ENCODE peak calls at places on chromosomes 7 and 10, in five cellular contexts. N is HCT116, G is GM12878, Q is H1, L is HepG2. Y is an unnamed sample.

GRCh38 chr7:78017621-78018100 is 219.1 kb downstream of the PHTF2 start:
- DNase-seq in N (no peak), G (no peak), Q (no peak), L (no peak), Y (no peak)

GRCh38 chr7:141700848-141701371 is 1.1 kb downstream of the DENND11 start:
- DNase-seq in N (no peak), G (no peak), Q (peak; percentile 50), L (no peak), Y (no peak)

GRCh38 chr10:35335718-35336083 is 608 bp upstream of the CCNY start:
- DNase-seq in N (no peak), G (no peak), Q (peak; percentile 52), L (no peak), Y (no peak)

GRCh38 chr10:9193120-9193519 is 1138.6 kb downstream of the GATA3 start:
- DNase-seq in N (no peak), G (no peak), Q (no peak), L (no peak), Y (no peak)

GRCh38 chr10:128018236-128018635 is 108.0 kb downstream of the MKI67 start:
- DNase-seq in N (no peak), G (no peak), Q (no peak), L (no peak), Y (no peak)

GRCh38 chr7:82044497-82045080 is 274.7 kb upstream of the HGF start:
- DNase-seq in N (peak; percentile 23), G (no peak), Q (no peak), L (peak; percentile 21), Y (peak; percentile 11)

GRCh38 chr10:14560274-14560673 is 214.4 kb downstream of the FAM107B start:
- DNase-seq in N (peak; percentile 28), G (no peak), Q (no peak), L (no peak), Y (no peak)

GRCh38 chr7:79810945-79811344 is 323.7 kb upstream of the GNAI1 start:
- DNase-seq in N (no peak), G (no peak), Q (no peak), L (no peak), Y (no peak)

GRCh38 chr7:157490465-157490912 is 153.7 kb downstream of the DNAJB6 start:
- DNase-seq in N (peak; percentile 62), G (peak; percentile 25), Q (no peak), L (peak; percentile 66), Y (no peak)

GRCh38 chr10:110883924-110884323 is 12.2 kb downstream of the PDCD4 start:
- DNase-seq in N (no peak), G (no peak), Q (no peak), L (no peak), Y (no peak)

GRCh38 chr7:150381096-150381495 is 2.0 kb downstream of the ZNF775 start:
- DNase-seq in N (no peak), G (no peak), Q (no peak), L (no peak), Y (no peak)

GRCh38 chr10:120607710-120608703 is 151.0 kb downstream of the PLPP4 start:
- DNase-seq in N (no peak), G (no peak), Q (no peak), L (no peak), Y (no peak)

GRCh38 chr7:155815332-155816191 is 3.3 kb upstream of the SHH start:
- DNase-seq in N (no peak), G (no peak), Q (peak; percentile 96), L (no peak), Y (no peak)

GRCh38 chr7:28078036-28078901 is 102.3 kb downstream of the JAZF1 start:
- DNase-seq in N (peak; percentile 16), G (no peak), Q (no peak), L (peak; percentile 24), Y (peak; percentile 35)

GRCh38 chr10:131858583-131859340 is 42.0 kb upstream of the PPP2R2D start:
- DNase-seq in N (no peak), G (no peak), Q (peak; percentile 47), L (no peak), Y (no peak)

GRCh38 chr7:106485919-106486318 is 175.0 kb downstream of the CCDC71L start:
- DNase-seq in N (no peak), G (no peak), Q (no peak), L (no peak), Y (no peak)

GRCh38 chr7:140403878-140404564 is at the start of gene RAB19:
- DNase-seq in N (peak; percentile 16), G (no peak), Q (peak; percentile 78), L (no peak), Y (no peak)

GRCh38 chr10:132536241-132536963 is 1.2 kb upstream of the INPP5A start:
- DNase-seq in N (no peak), G (no peak), Q (no peak), L (no peak), Y (no peak)

GRCh38 chr10:131017566-131018285 is 293.8 kb downstream of the TCERG1L start:
- DNase-seq in N (no peak), G (no peak), Q (no peak), L (no peak), Y (no peak)

GRCh38 chr10:121324678-121325213 is 273.5 kb downstream of the FGFR2 start:
- DNase-seq in N (peak; percentile 75), G (no peak), Q (no peak), L (peak; percentile 10), Y (no peak)

GRCh38 chr10:110812583-110812982 is 59.1 kb upstream of the PDCD4 start:
- DNase-seq in N (no peak), G (no peak), Q (no peak), L (no peak), Y (no peak)

GRCh38 chr7:135328526-135328925 is 94.9 kb downstream of the STRA8 start:
- DNase-seq in N (no peak), G (no peak), Q (no peak), L (no peak), Y (no peak)

GRCh38 chr10:94066411-94066810 is 72.7 kb downstream of the PLCE1 start:
- DNase-seq in N (no peak), G (no peak), Q (no peak), L (peak; percentile 18), Y (no peak)

GRCh38 chr7:25263292-25263691 is 35.0 kb upstream of the NPVF start:
- DNase-seq in N (no peak), G (no peak), Q (no peak), L (no peak), Y (no peak)

GRCh38 chr7:25259487-25260243 is 31.4 kb upstream of the NPVF start:
- DNase-seq in N (peak; percentile 44), G (no peak), Q (peak; percentile 66), L (peak; percentile 74), Y (peak; percentile 89)

GRCh38 chr7:25261545-25262135 is 33.4 kb upstream of the NPVF start:
- DNase-seq in N (no peak), G (no peak), Q (no peak), L (no peak), Y (no peak)

GRCh38 chr7:25262586-25262985 is 34.3 kb upstream of the NPVF start:
- DNase-seq in N (no peak), G (no peak), Q (no peak), L (no peak), Y (no peak)

DNA sequence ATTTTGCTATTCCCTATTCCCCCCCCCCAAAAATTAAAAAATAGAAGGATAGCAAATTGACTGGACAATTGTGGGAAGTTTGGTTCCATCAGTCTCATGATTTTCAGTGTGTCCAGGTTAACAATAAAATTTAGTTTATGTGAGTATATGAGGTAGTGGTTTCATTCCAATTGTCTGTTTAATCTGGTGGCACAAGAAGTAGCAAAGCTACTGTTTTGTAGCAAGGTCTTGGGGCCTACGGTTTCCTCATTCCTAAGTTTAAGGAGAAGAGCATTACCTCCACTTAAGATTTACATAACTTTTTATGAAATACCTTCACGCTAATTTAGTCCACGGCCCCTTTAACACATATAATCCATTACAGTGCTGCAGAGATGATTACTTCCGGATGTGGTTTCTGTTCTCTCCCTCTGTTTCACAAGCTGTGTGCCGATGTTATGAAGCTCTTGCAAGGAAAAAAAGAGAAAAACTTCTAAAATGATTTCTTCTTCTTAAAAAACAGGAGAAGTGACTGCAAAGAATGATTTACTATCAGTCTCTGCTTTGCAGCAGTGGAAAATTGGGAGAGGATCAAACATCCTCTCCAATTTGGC is 32.7 kb upstream of the NPVF start:
- DNase-seq in N (no peak), G (no peak), Q (no peak), L (no peak), Y (no peak)
- TF ChIP-seq YY1 in N (no peak), G (no peak), Q (no peak), L (no peak), Y (no peak)

GRCh38 chr10:90921906-90922305 is 1.0 kb upstream of the ANKRD1 start:
- DNase-seq in N (no peak), G (no peak), Q (no peak), L (no peak), Y (no peak)
- H3K4me3 ChIP-seq in N (no peak overlapping the region), G (no peak overlapping the region), Q (no peak overlapping the region), L (no peak overlapping the region), Y (no peak overlapping the region)

GRCh38 chr7:116138202-116138801 is 72.0 kb upstream of the TES start:
- DNase-seq in N (peak; percentile 48), G (no peak), Q (no peak), L (peak; percentile 52), Y (peak; percentile 35)
- TF ChIP-seq ZNF274 in N (no peak), G (no peak), Q (no peak), L (no peak), Y (no peak)

GRCh38 chr7:151682831-151683614 is 163.3 kb upstream of the RHEB start:
- DNase-seq in N (no peak), G (no peak), Q (no peak), L (no peak), Y (no peak)
- TF ChIP-seq YY1 in N (no peak), G (no peak), Q (no peak), L (no peak), Y (no peak)

GRCh38 chr7:137363683-137364082 is 20.1 kb upstream of the PTN start:
- DNase-seq in N (no peak), G (no peak), Q (no peak), L (no peak), Y (no peak)

GRCh38 chr7:137354361-137354760 is 10.8 kb upstream of the PTN start:
- DNase-seq in N (no peak), G (no peak), Q (no peak), L (no peak), Y (no peak)

DNA sequence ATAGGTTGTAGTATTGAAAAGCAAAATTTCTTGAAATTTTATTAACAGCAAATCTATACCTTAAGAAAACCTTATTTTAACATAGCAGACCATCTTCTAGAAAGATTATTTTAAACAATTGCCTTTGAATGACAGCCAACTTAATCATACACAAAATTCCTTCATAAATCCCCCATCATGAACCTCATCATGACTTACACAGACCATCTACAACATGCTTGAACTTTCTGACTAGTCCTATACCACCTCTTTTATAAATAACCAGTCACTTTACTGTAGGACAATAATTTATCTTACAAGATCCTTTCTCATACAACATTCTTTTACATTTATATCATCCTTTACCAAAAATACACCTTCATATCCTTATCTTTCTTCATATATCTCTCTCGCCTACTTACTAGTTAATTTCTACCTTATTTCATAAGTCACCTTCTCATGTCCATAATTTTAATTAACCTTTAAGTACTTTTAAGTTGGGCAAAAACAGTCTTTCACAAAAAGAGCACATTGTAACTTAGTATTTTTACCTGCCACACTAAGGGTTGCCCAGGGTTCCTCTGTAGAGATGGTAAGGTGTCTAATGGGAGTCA is 16.6 kb upstream of the PTN start:
- DNase-seq in N (no peak), G (no peak), Q (no peak), L (no peak), Y (no peak)
- H3K4me3 ChIP-seq in N (no peak overlapping the region), G (no peak overlapping the region), Q (no peak overlapping the region), L (no peak overlapping the region), Y (no peak overlapping the region)

GRCh38 chr7:55556031-55556430 is 16.3 kb downstream of the VOPP1 start:
- DNase-seq in N (no peak), G (no peak), Q (no peak), L (no peak), Y (no peak)
- TF ChIP-seq ZNF274 in N (no peak), G (no peak), Q (no peak), L (no peak), Y (no peak)

Y was measured in NT2/D1.